ENCODE peak calls at places on chromosome 16, in eight cellular contexts. X, S, Q, J, O, U, B and I are unnamed samples.

GRCh38 chr16:64356267-64356666 is 765.6 kb downstream of the CDH11 start:
- DNase-seq in X (no peak), O (peak; percentile 91), J (no peak), Q (no peak), B (no peak), U (peak; percentile 84), S (no peak), I (no peak)

GRCh38 chr16:51898872-51899271 is 648.1 kb downstream of the TOX3 start:
- DNase-seq in J (no peak), O (peak; percentile 52), U (no peak), S (no peak), X (no peak), Q (no peak), B (no peak), I (no peak)

GRCh38 chr16:11781773-11782172 is 15.3 kb downstream of the ZC3H7A start:
- DNase-seq in B (no peak), O (peak; percentile 23), Q (no peak), U (no peak), X (no peak), S (no peak), J (no peak), I (no peak)

GRCh38 chr16:9053006-9053601 is 38.3 kb upstream of the HAPSTR1 start:
- DNase-seq in B (peak; percentile 74), U (peak; percentile 93), Q (peak; percentile 20), S (no peak), O (peak; percentile 83), J (peak; percentile 49), X (peak; percentile 90), I (peak; percentile 40)

GRCh38 chr16:47643610-47644009 is 182.5 kb downstream of the PHKB start:
- DNase-seq in B (no peak), J (no peak), S (no peak), O (peak; percentile 15), U (peak; percentile 6), X (no peak), Q (no peak), I (no peak)

GRCh38 chr16:10182186-10182683 is at the start of gene GRIN2A:
- DNase-seq in X (no peak), S (no peak), J (no peak), O (no peak), B (no peak), U (no peak), Q (no peak), I (no peak)

GRCh38 chr16:81514041-81514559 is 69.5 kb downstream of the CMIP start:
- DNase-seq in O (no peak), S (no peak), U (no peak), X (no peak), B (no peak), J (no peak), Q (no peak), I (no peak)

GRCh38 chr16:13935408-13935807 is 15.5 kb downstream of the ERCC4 start:
- DNase-seq in S (no peak), O (no peak), X (no peak), J (no peak), Q (no peak), U (no peak), B (no peak), I (no peak)

GRCh38 chr16:73183678-73184092 is 135.8 kb upstream of the ZFHX3 start:
- DNase-seq in X (no peak), U (peak; percentile 84), S (peak; percentile 55), J (no peak), B (no peak), Q (no peak), O (peak; percentile 24), I (no peak)

GRCh38 chr16:57238682-57239081 is 6.4 kb upstream of the ARL2BP start:
- DNase-seq in O (no peak), S (no peak), U (no peak), B (no peak), Q (no peak), X (no peak), J (no peak), I (no peak)

GRCh38 chr16:57231821-57232350 is 13.2 kb upstream of the ARL2BP start:
- DNase-seq in O (no peak), J (no peak), Q (no peak), S (no peak), B (no peak), U (peak; percentile 10), X (no peak), I (no peak)

GRCh38 chr16:57233944-57234706 is 10.9 kb upstream of the ARL2BP start:
- DNase-seq in U (no peak), B (no peak), J (no peak), Q (no peak), O (no peak), S (no peak), X (no peak), I (no peak)

GRCh38 chr16:57235128-57236092 is 9.6 kb upstream of the ARL2BP start:
- DNase-seq in S (no peak), U (peak; percentile 43), O (peak; percentile 68), X (no peak), J (no peak), B (no peak), Q (no peak), I (peak; percentile 70)

GRCh38 chr16:57234707-57235092 is 10.4 kb upstream of the ARL2BP start:
- DNase-seq in X (no peak), J (no peak), Q (no peak), B (no peak), S (no peak), U (no peak), O (no peak), I (no peak)
- H3K4me3 ChIP-seq in X (no peak overlapping the region), J (no peak overlapping the region), Q (no peak overlapping the region), B (no peak overlapping the region), S (no peak overlapping the region), U (no peak overlapping the region), O (no peak overlapping the region), I (no peak overlapping the region)

DNA sequence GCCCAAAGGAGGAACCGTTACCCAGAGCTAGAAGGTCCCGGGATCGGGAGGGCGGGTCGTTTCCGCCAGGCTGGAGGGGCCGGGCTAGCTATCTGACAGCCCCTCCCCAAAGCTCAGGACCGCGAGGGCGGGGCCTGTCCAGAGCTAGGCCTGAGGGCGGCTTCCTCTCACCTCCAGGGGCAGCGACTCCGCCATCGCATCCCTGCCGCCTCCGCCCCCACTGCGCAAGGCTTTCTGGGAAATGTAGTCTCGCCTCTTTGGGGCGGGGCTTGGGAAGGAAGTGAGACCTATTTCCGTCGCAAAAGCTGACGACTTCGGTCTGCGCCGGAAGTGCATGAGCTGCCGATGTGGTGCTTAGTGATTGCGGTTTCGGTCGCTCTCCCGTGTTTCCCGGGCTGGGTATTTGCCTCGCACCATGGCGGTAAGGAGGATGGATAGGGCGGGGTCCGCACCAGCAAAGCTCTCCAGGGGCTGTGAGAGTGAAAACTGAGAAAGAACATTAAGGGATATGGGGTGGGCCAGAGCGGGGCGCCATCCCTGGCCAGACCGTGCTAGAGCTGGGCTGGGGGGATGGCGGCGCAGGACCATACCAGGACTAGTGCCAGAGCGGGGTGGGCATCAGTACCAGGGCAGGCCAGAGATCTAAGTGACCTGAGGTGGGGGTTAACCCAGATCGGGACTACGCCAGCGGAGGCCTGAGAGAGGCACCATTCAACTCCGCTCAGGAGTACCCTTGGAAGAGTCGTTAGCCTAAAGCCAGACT is at the start of gene TMEM208:
- DNase-seq in B (peak; percentile 95), S (peak; percentile 98), O (peak; percentile 99), U (peak; percentile 99), X (peak; percentile 100), J (peak; percentile 98), Q (peak; percentile 91), I (peak; percentile 95)
- TF ChIP-seq CTCF in B (no peak), S (peak; percentile 27), O (no peak), U (peak; percentile 11), X (no peak), J (no peak), Q (no peak), I (peak; percentile 17)

DNA sequence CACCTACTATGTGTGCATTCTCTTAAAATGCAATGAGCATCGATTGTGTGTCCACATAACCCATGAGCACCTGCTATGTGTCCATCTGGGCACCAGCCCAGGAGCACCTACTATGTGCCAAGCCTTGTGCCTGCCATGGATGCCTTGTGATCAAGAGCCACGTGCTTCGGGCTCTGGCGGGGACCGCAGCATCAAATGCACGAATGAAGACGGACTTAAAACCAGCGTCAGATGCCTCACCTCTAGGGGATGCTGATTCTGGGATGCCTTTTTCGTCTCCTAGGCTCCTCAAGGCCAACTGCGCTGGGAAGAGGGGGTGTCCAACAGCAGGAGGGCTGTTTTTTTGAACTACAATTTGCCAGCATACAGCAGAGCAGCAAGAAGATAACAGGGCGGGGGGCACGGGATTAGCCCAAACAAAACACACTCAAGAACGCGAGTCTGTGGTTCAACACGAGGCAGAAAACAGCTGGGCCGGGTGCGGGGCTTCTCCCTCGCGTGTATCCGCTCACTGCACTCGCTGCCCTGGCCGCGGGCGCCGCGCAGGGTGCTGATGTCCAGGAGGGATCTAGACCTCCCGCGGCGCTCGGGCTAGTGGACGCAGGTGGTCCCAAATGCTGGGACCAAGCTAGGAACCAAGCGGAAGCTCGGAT is 1.2 kb upstream of the GLIS2 start:
- DNase-seq in J (no peak), U (peak; percentile 59), B (peak; percentile 70), Q (no peak), O (peak; percentile 57), S (no peak), X (peak; percentile 66), I (no peak)
- H3K4me3 ChIP-seq in J (peak overlapping the region; percentile 45), U (peak overlapping the region; percentile 99), B (peak overlapping the region; percentile 62), Q (peak overlapping the region; percentile 89), O (peak overlapping the region; percentile 80), S (peak overlapping the region; percentile 48), X (peak overlapping the region; percentile 83), I (peak overlapping the region; percentile 41)

GRCh38 chr16:30979170-30980067 is 5.6 kb upstream of the HSD3B7 start:
- DNase-seq in U (no peak), X (no peak), J (no peak), S (no peak), Q (no peak), O (no peak), B (no peak), I (no peak)

GRCh38 chr16:30980068-30980371 is 5.0 kb upstream of the HSD3B7 start:
- DNase-seq in X (no peak), O (no peak), U (no peak), Q (no peak), J (no peak), B (no peak), S (no peak), I (no peak)

GRCh38 chr16:30976486-30976885 is 8.5 kb upstream of the HSD3B7 start:
- DNase-seq in S (no peak), J (no peak), U (no peak), X (no peak), Q (no peak), B (no peak), O (no peak), I (no peak)

GRCh38 chr16:30980434-30980833 is 4.6 kb upstream of the HSD3B7 start:
- DNase-seq in S (no peak), U (no peak), B (no peak), Q (no peak), O (no peak), X (no peak), J (no peak), I (no peak)

GRCh38 chr16:30977502-30977901 is 7.5 kb upstream of the HSD3B7 start:
- DNase-seq in J (no peak), S (no peak), O (peak; percentile 27), X (no peak), U (no peak), Q (no peak), B (no peak), I (no peak)
- TF ChIP-seq CTCF in J (no peak), S (no peak), O (peak; percentile 34), X (peak; percentile 21), U (peak; percentile 29), Q (no peak), B (peak; percentile 16), I (peak; percentile 14)